ENCODE peak calls at places on chromosomes 13 and 19, in six cellular contexts. X is AG09309, Q is dorsolateral prefrontal cortex, L is omental fat pad, H is MCF 10A, V is bronchial epithelial cell. O is an unnamed sample.

GRCh38 chr13:44797685-44798084 is 191.6 kb downstream of the NUFIP1 start:
- DNase-seq in X (no peak), Q (no peak), L (no peak), H (no peak), V (no peak), O (no peak)

GRCh38 chr13:39631307-39631706 is 24.2 kb upstream of the COG6 start:
- DNase-seq in X (no peak), Q (no peak), L (no peak), H (no peak), V (no peak), O (no peak)

GRCh38 chr19:35587326-35587725 is 1.4 kb downstream of the PMIS2 start:
- DNase-seq in X (no peak), Q (no peak), L (no peak), H (no peak), V (no peak), O (no peak)

GRCh38 chr19:42421101-42421500 is 6.1 kb downstream of the LIPE start:
- DNase-seq in X (no peak), Q (no peak), L (no peak), H (no peak), V (no peak), O (no peak)

GRCh38 chr13:25085125-25085742 is 10.7 kb upstream of the PABPC3 start:
- DNase-seq in X (peak), Q (peak), L (no peak), H (peak), V (peak), O (no peak)

GRCh38 chr13:48159436-48160225 is 64.7 kb upstream of the MED4 start:
- DNase-seq in X (no peak), Q (no peak), L (no peak), H (peak), V (peak), O (no peak)

GRCh38 chr19:29667390-29667783 is 2.1 kb downstream of the PLEKHF1 start:
- DNase-seq in X (no peak), Q (no peak), L (peak), H (no peak), V (no peak), O (no peak)

GRCh38 chr19:44603201-44603945 is 10.0 kb upstream of the IGSF23 start:
- DNase-seq in X (peak), Q (no peak), L (no peak), H (peak), V (peak), O (no peak)

GRCh38 chr19:15418112-15418587 is 638 bp downstream of the AKAP8L start:
- DNase-seq in X (no peak), Q (no peak), L (no peak), H (peak), V (peak), O (no peak)

GRCh38 chr13:69947577-69947976 is 160.0 kb upstream of the ATXN8OS start:
- DNase-seq in X (no peak), Q (no peak), L (no peak), H (no peak), V (no peak), O (no peak)

GRCh38 chr13:109784590-109785140 is 1.7 kb downstream of the IRS2 start:
- DNase-seq in X (no peak), Q (peak), L (peak), H (peak), V (no peak), O (peak)

GRCh38 chr19:22427587-22428298 is 5.6 kb upstream of the ZNF98 start:
- DNase-seq in X (no peak), Q (no peak), L (no peak), H (no peak), V (no peak), O (no peak)

GRCh38 chr13:33761744-33762143 is 56.2 kb upstream of the RFC3 start:
- DNase-seq in X (no peak), Q (no peak), L (no peak), H (peak), V (peak), O (no peak)

GRCh38 chr19:47239610-47240296 is 8.8 kb upstream of the BBC3 start:
- DNase-seq in X (no peak), Q (peak), L (no peak), H (no peak), V (no peak), O (peak)

GRCh38 chr13:31204592-31204991 is 4.8 kb downstream of the B3GLCT start:
- DNase-seq in X (no peak), Q (no peak), L (no peak), H (peak), V (peak), O (no peak)

GRCh38 chr19:2148482-2149135 is 2.8 kb downstream of the AP3D1 start:
- DNase-seq in X (no peak), Q (no peak), L (no peak), H (no peak), V (no peak), O (no peak)

GRCh38 chr13:33931397-33931987 is 113.5 kb downstream of the RFC3 start:
- DNase-seq in X (peak), Q (peak), L (no peak), H (peak), V (peak), O (no peak)

GRCh38 chr13:95295026-95295425 is 6.2 kb downstream of the ABCC4 start:
- DNase-seq in X (no peak), Q (no peak), L (no peak), H (no peak), V (no peak), O (no peak)

GRCh38 chr19:45168767-45169351 is 8.1 kb upstream of the NKPD1 start:
- DNase-seq in X (no peak), Q (no peak), L (no peak), H (no peak), V (no peak), O (no peak)

GRCh38 chr19:43667524-43668405 is 2.2 kb downstream of the PLAUR start:
- DNase-seq in X (no peak), Q (no peak), L (peak), H (no peak), V (no peak), O (no peak)

GRCh38 chr13:29573190-29573589 is 22.3 kb downstream of the SLC7A1 start:
- DNase-seq in X (no peak), Q (peak), L (no peak), H (no peak), V (no peak), O (no peak)

GRCh38 chr13:99314640-99315176 is 7.5 kb upstream of the GPR183 start:
- DNase-seq in X (no peak), Q (no peak), L (no peak), H (no peak), V (no peak), O (no peak)

GRCh38 chr19:45999653-46000121 is 4.4 kb downstream of the CCDC61 start:
- DNase-seq in X (no peak), Q (peak), L (no peak), H (no peak), V (peak), O (no peak)

GRCh38 chr13:31903072-31903815 is 128.3 kb upstream of the FRY start:
- DNase-seq in X (no peak), Q (no peak), L (no peak), H (no peak), V (no peak), O (no peak)

GRCh38 chr19:8373867-8374813 is 10.2 kb downstream of the ANGPTL4 start:
- DNase-seq in X (no peak), Q (no peak), L (no peak), H (peak), V (no peak), O (no peak)

GRCh38 chr13:22169473-22169872 is 498.6 kb downstream of the FGF9 start:
- DNase-seq in X (no peak), Q (no peak), L (no peak), H (no peak), V (peak), O (no peak)

GRCh38 chr19:38839816-38840582 is 8.4 kb upstream of the ECH1 start:
- DNase-seq in X (no peak), Q (no peak), L (no peak), H (peak), V (peak), O (no peak)

GRCh38 chr19:802497-802887 is 5.2 kb downstream of the PTBP1 start:
- DNase-seq in X (no peak), Q (no peak), L (no peak), H (no peak), V (no peak), O (no peak)

GRCh38 chr19:14369399-14370168 is 11.7 kb upstream of the ADGRE5 start:
- DNase-seq in X (no peak), Q (no peak), L (no peak), H (no peak), V (no peak), O (peak)

GRCh38 chr13:105634059-105634458 is 901.4 kb downstream of the EFNB2 start:
- DNase-seq in X (no peak), Q (no peak), L (no peak), H (peak), V (peak), O (no peak)

GRCh38 chr19:4583961-4584669 is 24.6 kb upstream of the SEMA6B start:
- DNase-seq in X (no peak), Q (peak), L (no peak), H (peak), V (no peak), O (no peak)

GRCh38 chr19:58361900-58362271 is 665 bp downstream of the ZNF497 start:
- DNase-seq in X (no peak), Q (peak), L (no peak), H (no peak), V (no peak), O (no peak)

GRCh38 chr13:50616101-50616500 is 227.4 kb downstream of the DLEU7 start:
- DNase-seq in X (no peak), Q (no peak), L (no peak), H (no peak), V (peak), O (no peak)
- TF ChIP-seq CTCF in X (no peak), Q (no peak), L (no peak), H (no peak), V (no peak), O (no peak)

DNA sequence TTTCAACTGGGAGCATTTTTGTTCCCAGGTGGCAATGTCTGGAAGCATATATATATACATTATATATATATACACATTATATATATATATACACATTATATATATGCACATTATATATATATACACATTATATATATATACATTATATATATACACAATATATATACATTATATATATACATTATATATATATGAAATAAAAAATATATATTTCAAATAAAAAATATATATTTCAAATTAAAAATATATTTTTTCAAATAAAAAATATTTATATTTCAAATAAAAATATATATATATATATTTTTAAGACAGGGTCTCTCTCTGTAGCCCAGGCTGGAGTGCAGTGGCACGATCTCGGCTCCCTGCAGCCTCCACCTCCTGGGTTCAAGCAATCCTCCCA is 61.5 kb downstream of the ADGRE1 start:
- DNase-seq in X (no peak), Q (no peak), L (no peak), H (no peak), V (no peak), O (no peak)
- TF ChIP-seq CTCF in X (no peak), Q (no peak), L (no peak), H (no peak), V (no peak), O (no peak)

GRCh38 chr13:42821437-42821836 is 40.1 kb downstream of the FAM216B start:
- DNase-seq in X (peak), Q (no peak), L (no peak), H (peak), V (peak), O (no peak)
- TF ChIP-seq CTCF in X (no peak), Q (no peak), L (no peak), H (no peak), V (no peak), O (no peak)

GRCh38 chr19:27974082-27974513 is 1238.9 kb downstream of the UQCRFS1 start:
- DNase-seq in X (no peak), Q (peak), L (no peak), H (no peak), V (peak), O (no peak)

GRCh38 chr19:27975419-27976005 is 1237.4 kb downstream of the UQCRFS1 start:
- DNase-seq in X (no peak), Q (no peak), L (no peak), H (no peak), V (no peak), O (no peak)

GRCh38 chr19:27971869-27972268 is 1241.1 kb downstream of the UQCRFS1 start:
- DNase-seq in X (no peak), Q (no peak), L (no peak), H (no peak), V (no peak), O (no peak)

GRCh38 chr19:27971071-27971470 is 1241.9 kb downstream of the UQCRFS1 start:
- DNase-seq in X (no peak), Q (no peak), L (no peak), H (no peak), V (peak), O (no peak)

GRCh38 chr19:27972291-27973040 is 1240.5 kb downstream of the UQCRFS1 start:
- DNase-seq in X (no peak), Q (no peak), L (no peak), H (no peak), V (peak), O (no peak)
- TF ChIP-seq CTCF in X (no peak), Q (no peak), L (no peak), H (no peak), V (no peak), O (no peak)

GRCh38 chr19:3463039-3463958 is 17.0 kb downstream of the SMIM24 start:
- DNase-seq in X (no peak), Q (no peak), L (no peak), H (no peak), V (no peak), O (no peak)
- TF ChIP-seq CTCF in X (no peak), Q (no peak), L (no peak), H (no peak), V (no peak), O (no peak)

GRCh38 chr13:20570540-20570939 is 3.6 kb downstream of the IFT88 start:
- DNase-seq in X (peak), Q (no peak), L (no peak), H (no peak), V (no peak), O (no peak)

GRCh38 chr13:20565120-20565736 is 1.7 kb upstream of the IFT88 start:
- DNase-seq in X (no peak), Q (no peak), L (no peak), H (no peak), V (peak), O (no peak)

GRCh38 chr13:20566424-20566916 is 487 bp upstream of the IFT88 start:
- DNase-seq in X (peak), Q (peak), L (peak), H (peak), V (peak), O (no peak)

GRCh38 chr13:20567881-20568528 is 1.0 kb downstream of the IFT88 start:
- DNase-seq in X (no peak), Q (no peak), L (no peak), H (peak), V (no peak), O (no peak)

DNA sequence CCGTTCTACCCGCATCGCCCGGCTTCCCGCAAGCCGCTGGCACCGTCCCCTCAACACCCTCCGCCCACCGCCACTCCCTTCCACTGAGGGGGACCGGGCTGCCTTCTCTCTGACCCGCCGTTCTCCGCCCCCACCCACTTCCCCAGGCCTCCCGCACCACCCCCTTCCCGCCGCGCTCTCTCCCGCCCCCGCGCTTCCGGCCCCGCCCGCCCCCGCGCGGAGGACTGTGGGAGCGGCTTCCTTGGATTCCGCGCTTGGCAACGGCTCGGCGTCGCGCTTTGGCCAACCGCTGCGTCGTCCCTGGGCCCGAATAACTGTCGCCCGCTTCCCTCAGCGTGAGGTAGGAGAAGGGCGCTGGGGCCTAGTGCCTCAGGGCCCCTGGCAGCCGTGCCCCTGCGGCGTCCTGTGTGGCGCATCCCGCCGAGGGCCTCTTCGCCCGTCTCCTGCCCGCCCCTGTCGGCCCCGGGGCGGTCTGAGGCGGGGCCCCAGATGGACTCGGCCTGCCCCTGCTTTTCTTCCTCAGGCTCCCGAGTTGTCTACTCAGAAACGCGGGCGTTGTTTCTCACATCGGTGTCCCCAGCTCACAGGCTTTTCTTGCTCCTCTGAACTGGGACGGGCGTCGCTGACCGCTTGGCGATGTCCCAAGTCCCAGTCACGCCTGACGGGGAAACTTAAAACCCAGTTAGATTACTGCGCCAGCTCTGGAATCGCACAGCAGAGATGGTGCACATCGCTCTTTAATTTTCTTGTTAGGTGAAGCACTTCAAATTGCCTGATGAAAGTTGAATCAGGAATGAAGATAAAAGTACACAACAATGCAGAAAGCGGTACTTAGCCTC is at the start of gene IFT88:
- DNase-seq in X (peak), Q (peak), L (peak), H (peak), V (peak), O (peak)
- TF ChIP-seq CTCF in X (no peak), Q (no peak), L (no peak), H (no peak), V (no peak), O (no peak)

GRCh38 chr19:10769533-10770491 is 51.9 kb downstream of the DNM2 start:
- DNase-seq in X (no peak), Q (peak), L (no peak), H (peak), V (peak), O (no peak)
- TF ChIP-seq CTCF in X (peak), Q (peak), L (no peak), H (no peak), V (no peak), O (no peak)

DNA sequence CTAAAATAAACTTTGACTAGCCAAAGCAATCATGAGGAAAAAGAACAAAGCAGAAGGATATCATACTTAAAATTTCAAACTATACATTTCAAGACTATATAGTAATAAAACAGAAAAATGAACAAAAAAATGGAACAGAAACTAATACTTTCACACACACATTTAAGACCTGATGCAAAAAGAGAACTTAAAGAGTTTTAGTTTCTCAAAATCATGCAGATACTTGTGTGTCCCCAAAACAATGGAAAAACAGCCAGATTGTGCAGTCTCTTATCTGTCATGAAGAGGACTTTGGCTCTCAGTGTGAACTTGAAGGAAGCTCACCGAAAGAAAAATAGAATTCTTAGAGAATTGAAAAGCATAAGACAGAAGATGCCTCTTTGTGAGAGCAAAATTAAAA is 16.1 kb downstream of the ZNF506 start:
- DNase-seq in X (no peak), Q (no peak), L (no peak), H (no peak), V (no peak), O (no peak)
- TF ChIP-seq CTCF in X (no peak), Q (no peak), L (no peak), H (no peak), V (no peak), O (no peak)

GRCh38 chr13:35210234-35210633 is 266.3 kb downstream of the MAB21L1 start:
- DNase-seq in X (no peak), Q (no peak), L (no peak), H (peak), V (peak), O (no peak)
- TF ChIP-seq CTCF in X (no peak), Q (peak), L (no peak), H (no peak), V (no peak), O (no peak)

GRCh38 chr19:6769006-6769637 is 1.9 kb upstream of the SH2D3A start:
- DNase-seq in X (no peak), Q (no peak), L (no peak), H (peak), V (no peak), O (no peak)

GRCh38 chr19:6768236-6768785 is 1.1 kb upstream of the SH2D3A start:
- DNase-seq in X (no peak), Q (no peak), L (no peak), H (no peak), V (no peak), O (no peak)

GRCh38 chr19:6767081-6767356 is 216 bp downstream of the SH2D3A start:
- DNase-seq in X (no peak), Q (no peak), L (no peak), H (peak), V (peak), O (no peak)

GRCh38 chr19:6766357-6767080 is 716 bp downstream of the SH2D3A start:
- DNase-seq in X (no peak), Q (no peak), L (no peak), H (peak), V (peak), O (no peak)

GRCh38 chr19:6767357-6768235 is at the start of gene SH2D3A:
- DNase-seq in X (no peak), Q (no peak), L (no peak), H (peak), V (peak), O (peak)
- TF ChIP-seq CTCF in X (no peak), Q (no peak), L (no peak), H (no peak), V (no peak), O (no peak)